ENCODE peak calls at places on chromosome 9, in nine cellular contexts. One of them, this sample, is unnamed.

GRCh38 chr9:21591221-21592062 is 109.3 kb upstream of the IFNE start:
- DNase-seq in Right ventricle myocardium inferior: no peak
- DNase-seq in RKO: peak
- DNase-seq in colonic mucosa: no peak
- DNase-seq in progenitor cell of endocrine pancreas: no peak
- DNase-seq in iPS DF 6.9: no peak
- DNase-seq in activated naive CD4-positive, alpha-beta T cell treated with anti-CD3 and anti-CD28 coated beads, Interleukin-2, amount 50 U/mL, for 16 hours: peak
- DNase-seq in neural crest cell: no peak
- DNase-seq in activated CD8-positive, alpha-beta T cell treated with anti-CD3 and anti-CD28 coated beads for 36 hours: peak
- DNase-seq in this sample: peak

GRCh38 chr9:131483319-131484050 is 19.2 kb upstream of the POMT1 start:
- DNase-seq in Right ventricle myocardium inferior: no peak
- DNase-seq in RKO: no peak
- DNase-seq in colonic mucosa: no peak
- DNase-seq in progenitor cell of endocrine pancreas: no peak
- DNase-seq in iPS DF 6.9: no peak
- DNase-seq in activated naive CD4-positive, alpha-beta T cell treated with anti-CD3 and anti-CD28 coated beads, Interleukin-2, amount 50 U/mL, for 16 hours: no peak
- DNase-seq in neural crest cell: no peak
- DNase-seq in activated CD8-positive, alpha-beta T cell treated with anti-CD3 and anti-CD28 coated beads for 36 hours: no peak
- DNase-seq in this sample: no peak

GRCh38 chr9:85484235-85484634 is 257.5 kb downstream of the AGTPBP1 start:
- DNase-seq in Right ventricle myocardium inferior: no peak
- DNase-seq in RKO: no peak
- DNase-seq in colonic mucosa: no peak
- DNase-seq in progenitor cell of endocrine pancreas: no peak
- DNase-seq in iPS DF 6.9: no peak
- DNase-seq in activated naive CD4-positive, alpha-beta T cell treated with anti-CD3 and anti-CD28 coated beads, Interleukin-2, amount 50 U/mL, for 16 hours: no peak
- DNase-seq in neural crest cell: no peak
- DNase-seq in activated CD8-positive, alpha-beta T cell treated with anti-CD3 and anti-CD28 coated beads for 36 hours: no peak
- DNase-seq in this sample: no peak

GRCh38 chr9:137590469-137591383 is at the start of gene ZMYND19:
- DNase-seq in Right ventricle myocardium inferior: peak
- DNase-seq in RKO: peak
- DNase-seq in colonic mucosa: peak
- DNase-seq in progenitor cell of endocrine pancreas: peak
- DNase-seq in iPS DF 6.9: no peak
- DNase-seq in activated naive CD4-positive, alpha-beta T cell treated with anti-CD3 and anti-CD28 coated beads, Interleukin-2, amount 50 U/mL, for 16 hours: peak
- DNase-seq in neural crest cell: peak
- DNase-seq in activated CD8-positive, alpha-beta T cell treated with anti-CD3 and anti-CD28 coated beads for 36 hours: peak
- DNase-seq in this sample: peak

GRCh38 chr9:127336086-127336485 is 60.9 kb upstream of the SLC2A8 start:
- DNase-seq in Right ventricle myocardium inferior: no peak
- DNase-seq in RKO: no peak
- DNase-seq in colonic mucosa: no peak
- DNase-seq in progenitor cell of endocrine pancreas: no peak
- DNase-seq in iPS DF 6.9: no peak
- DNase-seq in activated naive CD4-positive, alpha-beta T cell treated with anti-CD3 and anti-CD28 coated beads, Interleukin-2, amount 50 U/mL, for 16 hours: no peak
- DNase-seq in neural crest cell: no peak
- DNase-seq in activated CD8-positive, alpha-beta T cell treated with anti-CD3 and anti-CD28 coated beads for 36 hours: no peak
- DNase-seq in this sample: no peak

GRCh38 chr9:5553211-5553610 is 42.9 kb downstream of the PDCD1LG2 start:
- DNase-seq in Right ventricle myocardium inferior: no peak
- DNase-seq in RKO: no peak
- DNase-seq in colonic mucosa: no peak
- DNase-seq in progenitor cell of endocrine pancreas: no peak
- DNase-seq in iPS DF 6.9: no peak
- DNase-seq in activated naive CD4-positive, alpha-beta T cell treated with anti-CD3 and anti-CD28 coated beads, Interleukin-2, amount 50 U/mL, for 16 hours: no peak
- DNase-seq in neural crest cell: no peak
- DNase-seq in activated CD8-positive, alpha-beta T cell treated with anti-CD3 and anti-CD28 coated beads for 36 hours: no peak
- DNase-seq in this sample: no peak

GRCh38 chr9:4987996-4988421 is 2.9 kb downstream of the JAK2 start:
- DNase-seq in Right ventricle myocardium inferior: no peak
- DNase-seq in RKO: peak
- DNase-seq in colonic mucosa: peak
- DNase-seq in progenitor cell of endocrine pancreas: peak
- DNase-seq in iPS DF 6.9: peak
- DNase-seq in activated naive CD4-positive, alpha-beta T cell treated with anti-CD3 and anti-CD28 coated beads, Interleukin-2, amount 50 U/mL, for 16 hours: peak
- DNase-seq in neural crest cell: peak
- DNase-seq in activated CD8-positive, alpha-beta T cell treated with anti-CD3 and anti-CD28 coated beads for 36 hours: peak
- DNase-seq in this sample: peak

GRCh38 chr9:24817756-24818155 is 272.1 kb upstream of the IZUMO3 start:
- DNase-seq in Right ventricle myocardium inferior: no peak
- DNase-seq in RKO: no peak
- DNase-seq in colonic mucosa: no peak
- DNase-seq in progenitor cell of endocrine pancreas: no peak
- DNase-seq in iPS DF 6.9: no peak
- DNase-seq in activated naive CD4-positive, alpha-beta T cell treated with anti-CD3 and anti-CD28 coated beads, Interleukin-2, amount 50 U/mL, for 16 hours: no peak
- DNase-seq in neural crest cell: no peak
- DNase-seq in activated CD8-positive, alpha-beta T cell treated with anti-CD3 and anti-CD28 coated beads for 36 hours: no peak
- DNase-seq in this sample: no peak

GRCh38 chr9:116594552-116594951 is 92.6 kb upstream of the TRIM32 start:
- DNase-seq in Right ventricle myocardium inferior: no peak
- DNase-seq in RKO: peak
- DNase-seq in colonic mucosa: no peak
- DNase-seq in progenitor cell of endocrine pancreas: no peak
- DNase-seq in iPS DF 6.9: no peak
- DNase-seq in activated naive CD4-positive, alpha-beta T cell treated with anti-CD3 and anti-CD28 coated beads, Interleukin-2, amount 50 U/mL, for 16 hours: no peak
- DNase-seq in neural crest cell: no peak
- DNase-seq in activated CD8-positive, alpha-beta T cell treated with anti-CD3 and anti-CD28 coated beads for 36 hours: no peak
- DNase-seq in this sample: peak

GRCh38 chr9:73154760-73155159 is 3.1 kb downstream of the ANXA1 start:
- DNase-seq in Right ventricle myocardium inferior: no peak
- DNase-seq in RKO: no peak
- DNase-seq in colonic mucosa: no peak
- DNase-seq in progenitor cell of endocrine pancreas: no peak
- DNase-seq in iPS DF 6.9: no peak
- DNase-seq in activated naive CD4-positive, alpha-beta T cell treated with anti-CD3 and anti-CD28 coated beads, Interleukin-2, amount 50 U/mL, for 16 hours: no peak
- DNase-seq in neural crest cell: no peak
- DNase-seq in activated CD8-positive, alpha-beta T cell treated with anti-CD3 and anti-CD28 coated beads for 36 hours: peak
- DNase-seq in this sample: no peak

GRCh38 chr9:99881769-99882168 is 24.7 kb upstream of the STX17 start:
- DNase-seq in Right ventricle myocardium inferior: no peak
- DNase-seq in RKO: no peak
- DNase-seq in colonic mucosa: no peak
- DNase-seq in progenitor cell of endocrine pancreas: no peak
- DNase-seq in iPS DF 6.9: no peak
- DNase-seq in activated naive CD4-positive, alpha-beta T cell treated with anti-CD3 and anti-CD28 coated beads, Interleukin-2, amount 50 U/mL, for 16 hours: no peak
- DNase-seq in neural crest cell: no peak
- DNase-seq in activated CD8-positive, alpha-beta T cell treated with anti-CD3 and anti-CD28 coated beads for 36 hours: no peak
- DNase-seq in this sample: no peak

GRCh38 chr9:120619751-120620655 is 40.0 kb upstream of the CDK5RAP2 start:
- DNase-seq in Right ventricle myocardium inferior: no peak
- DNase-seq in RKO: peak
- DNase-seq in colonic mucosa: peak
- DNase-seq in progenitor cell of endocrine pancreas: peak
- DNase-seq in iPS DF 6.9: peak
- DNase-seq in activated naive CD4-positive, alpha-beta T cell treated with anti-CD3 and anti-CD28 coated beads, Interleukin-2, amount 50 U/mL, for 16 hours: peak
- DNase-seq in neural crest cell: peak
- DNase-seq in activated CD8-positive, alpha-beta T cell treated with anti-CD3 and anti-CD28 coated beads for 36 hours: peak
- DNase-seq in this sample: peak

GRCh38 chr9:33742519-33742918 is 52.8 kb upstream of the PRSS3 start:
- DNase-seq in Right ventricle myocardium inferior: no peak
- DNase-seq in RKO: no peak
- DNase-seq in colonic mucosa: no peak
- DNase-seq in progenitor cell of endocrine pancreas: no peak
- DNase-seq in iPS DF 6.9: no peak
- DNase-seq in activated naive CD4-positive, alpha-beta T cell treated with anti-CD3 and anti-CD28 coated beads, Interleukin-2, amount 50 U/mL, for 16 hours: no peak
- DNase-seq in neural crest cell: no peak
- DNase-seq in activated CD8-positive, alpha-beta T cell treated with anti-CD3 and anti-CD28 coated beads for 36 hours: no peak
- DNase-seq in this sample: peak

GRCh38 chr9:3473402-3473801 is 52.4 kb downstream of the RFX3 start:
- DNase-seq in Right ventricle myocardium inferior: no peak
- DNase-seq in RKO: no peak
- DNase-seq in colonic mucosa: no peak
- DNase-seq in progenitor cell of endocrine pancreas: no peak
- DNase-seq in iPS DF 6.9: no peak
- DNase-seq in activated naive CD4-positive, alpha-beta T cell treated with anti-CD3 and anti-CD28 coated beads, Interleukin-2, amount 50 U/mL, for 16 hours: no peak
- DNase-seq in neural crest cell: no peak
- DNase-seq in activated CD8-positive, alpha-beta T cell treated with anti-CD3 and anti-CD28 coated beads for 36 hours: no peak
- DNase-seq in this sample: no peak

GRCh38 chr9:3455088-3455487 is 70.7 kb downstream of the RFX3 start:
- DNase-seq in Right ventricle myocardium inferior: no peak
- DNase-seq in RKO: peak
- DNase-seq in colonic mucosa: no peak
- DNase-seq in progenitor cell of endocrine pancreas: no peak
- DNase-seq in iPS DF 6.9: no peak
- DNase-seq in activated naive CD4-positive, alpha-beta T cell treated with anti-CD3 and anti-CD28 coated beads, Interleukin-2, amount 50 U/mL, for 16 hours: no peak
- DNase-seq in neural crest cell: no peak
- DNase-seq in activated CD8-positive, alpha-beta T cell treated with anti-CD3 and anti-CD28 coated beads for 36 hours: no peak
- DNase-seq in this sample: no peak

GRCh38 chr9:79201641-79202040 is 370.1 kb upstream of the TLE4 start:
- DNase-seq in Right ventricle myocardium inferior: no peak
- DNase-seq in RKO: no peak
- DNase-seq in colonic mucosa: no peak
- DNase-seq in progenitor cell of endocrine pancreas: no peak
- DNase-seq in iPS DF 6.9: no peak
- DNase-seq in activated naive CD4-positive, alpha-beta T cell treated with anti-CD3 and anti-CD28 coated beads, Interleukin-2, amount 50 U/mL, for 16 hours: no peak
- DNase-seq in neural crest cell: no peak
- DNase-seq in activated CD8-positive, alpha-beta T cell treated with anti-CD3 and anti-CD28 coated beads for 36 hours: no peak
- DNase-seq in this sample: peak

GRCh38 chr9:76526026-76526425 is 67.0 kb downstream of the GCNT1 start:
- DNase-seq in Right ventricle myocardium inferior: no peak
- DNase-seq in RKO: no peak
- DNase-seq in colonic mucosa: no peak
- DNase-seq in progenitor cell of endocrine pancreas: no peak
- DNase-seq in iPS DF 6.9: no peak
- DNase-seq in activated naive CD4-positive, alpha-beta T cell treated with anti-CD3 and anti-CD28 coated beads, Interleukin-2, amount 50 U/mL, for 16 hours: no peak
- DNase-seq in neural crest cell: no peak
- DNase-seq in activated CD8-positive, alpha-beta T cell treated with anti-CD3 and anti-CD28 coated beads for 36 hours: no peak
- DNase-seq in this sample: peak

GRCh38 chr9:94627287-94627686 is 12.0 kb downstream of the FBP1 start:
- DNase-seq in Right ventricle myocardium inferior: no peak
- DNase-seq in RKO: no peak
- DNase-seq in colonic mucosa: no peak
- DNase-seq in progenitor cell of endocrine pancreas: no peak
- DNase-seq in iPS DF 6.9: no peak
- DNase-seq in activated naive CD4-positive, alpha-beta T cell treated with anti-CD3 and anti-CD28 coated beads, Interleukin-2, amount 50 U/mL, for 16 hours: no peak
- DNase-seq in neural crest cell: no peak
- DNase-seq in activated CD8-positive, alpha-beta T cell treated with anti-CD3 and anti-CD28 coated beads for 36 hours: no peak
- DNase-seq in this sample: no peak

GRCh38 chr9:96169488-96169887 is 132.5 kb downstream of the HSD17B3 start:
- DNase-seq in Right ventricle myocardium inferior: no peak
- DNase-seq in RKO: no peak
- DNase-seq in colonic mucosa: peak
- DNase-seq in progenitor cell of endocrine pancreas: peak
- DNase-seq in iPS DF 6.9: no peak
- DNase-seq in activated naive CD4-positive, alpha-beta T cell treated with anti-CD3 and anti-CD28 coated beads, Interleukin-2, amount 50 U/mL, for 16 hours: no peak
- DNase-seq in neural crest cell: peak
- DNase-seq in activated CD8-positive, alpha-beta T cell treated with anti-CD3 and anti-CD28 coated beads for 36 hours: no peak
- DNase-seq in this sample: peak

GRCh38 chr9:107471562-107471961 is 18.0 kb downstream of the KLF4 start:
- DNase-seq in Right ventricle myocardium inferior: no peak
- DNase-seq in RKO: no peak
- DNase-seq in colonic mucosa: no peak
- DNase-seq in progenitor cell of endocrine pancreas: no peak
- DNase-seq in iPS DF 6.9: no peak
- DNase-seq in activated naive CD4-positive, alpha-beta T cell treated with anti-CD3 and anti-CD28 coated beads, Interleukin-2, amount 50 U/mL, for 16 hours: no peak
- DNase-seq in neural crest cell: no peak
- DNase-seq in activated CD8-positive, alpha-beta T cell treated with anti-CD3 and anti-CD28 coated beads for 36 hours: no peak
- DNase-seq in this sample: no peak

GRCh38 chr9:134709512-134710270 is 68.1 kb downstream of the COL5A1 start:
- DNase-seq in Right ventricle myocardium inferior: peak
- DNase-seq in RKO: no peak
- DNase-seq in colonic mucosa: no peak
- DNase-seq in progenitor cell of endocrine pancreas: no peak
- DNase-seq in iPS DF 6.9: no peak
- DNase-seq in activated naive CD4-positive, alpha-beta T cell treated with anti-CD3 and anti-CD28 coated beads, Interleukin-2, amount 50 U/mL, for 16 hours: no peak
- DNase-seq in neural crest cell: no peak
- DNase-seq in activated CD8-positive, alpha-beta T cell treated with anti-CD3 and anti-CD28 coated beads for 36 hours: no peak
- DNase-seq in this sample: no peak

GRCh38 chr9:106953166-106953565 is 90.2 kb downstream of the ZNF462 start:
- DNase-seq in Right ventricle myocardium inferior: no peak
- DNase-seq in RKO: peak
- DNase-seq in colonic mucosa: no peak
- DNase-seq in progenitor cell of endocrine pancreas: no peak
- DNase-seq in iPS DF 6.9: no peak
- DNase-seq in activated naive CD4-positive, alpha-beta T cell treated with anti-CD3 and anti-CD28 coated beads, Interleukin-2, amount 50 U/mL, for 16 hours: no peak
- DNase-seq in neural crest cell: no peak
- DNase-seq in activated CD8-positive, alpha-beta T cell treated with anti-CD3 and anti-CD28 coated beads for 36 hours: no peak
- DNase-seq in this sample: no peak

GRCh38 chr9:126638571-126639132 is 24.9 kb downstream of the LMX1B start:
- DNase-seq in Right ventricle myocardium inferior: no peak
- DNase-seq in RKO: no peak
- DNase-seq in colonic mucosa: no peak
- DNase-seq in progenitor cell of endocrine pancreas: no peak
- DNase-seq in iPS DF 6.9: no peak
- DNase-seq in activated naive CD4-positive, alpha-beta T cell treated with anti-CD3 and anti-CD28 coated beads, Interleukin-2, amount 50 U/mL, for 16 hours: no peak
- DNase-seq in neural crest cell: no peak
- DNase-seq in activated CD8-positive, alpha-beta T cell treated with anti-CD3 and anti-CD28 coated beads for 36 hours: no peak
- DNase-seq in this sample: peak

GRCh38 chr9:95770653-95771131 is 104.8 kb upstream of the ERCC6L2 start:
- DNase-seq in Right ventricle myocardium inferior: no peak
- DNase-seq in RKO: no peak
- DNase-seq in colonic mucosa: no peak
- DNase-seq in progenitor cell of endocrine pancreas: no peak
- DNase-seq in iPS DF 6.9: no peak
- DNase-seq in activated naive CD4-positive, alpha-beta T cell treated with anti-CD3 and anti-CD28 coated beads, Interleukin-2, amount 50 U/mL, for 16 hours: no peak
- DNase-seq in neural crest cell: no peak
- DNase-seq in activated CD8-positive, alpha-beta T cell treated with anti-CD3 and anti-CD28 coated beads for 36 hours: no peak
- DNase-seq in this sample: no peak

GRCh38 chr9:74887041-74887980 is at the start of gene TRPM6:
- DNase-seq in Right ventricle myocardium inferior: peak
- DNase-seq in RKO: peak
- DNase-seq in colonic mucosa: peak
- DNase-seq in progenitor cell of endocrine pancreas: peak
- DNase-seq in iPS DF 6.9: no peak
- DNase-seq in activated naive CD4-positive, alpha-beta T cell treated with anti-CD3 and anti-CD28 coated beads, Interleukin-2, amount 50 U/mL, for 16 hours: peak
- DNase-seq in neural crest cell: peak
- DNase-seq in activated CD8-positive, alpha-beta T cell treated with anti-CD3 and anti-CD28 coated beads for 36 hours: peak
- DNase-seq in this sample: peak

GRCh38 chr9:19232830-19233194 is 2.3 kb downstream of the DENND4C start:
- DNase-seq in Right ventricle myocardium inferior: no peak
- DNase-seq in RKO: no peak
- DNase-seq in colonic mucosa: no peak
- DNase-seq in progenitor cell of endocrine pancreas: no peak
- DNase-seq in iPS DF 6.9: no peak
- DNase-seq in activated naive CD4-positive, alpha-beta T cell treated with anti-CD3 and anti-CD28 coated beads, Interleukin-2, amount 50 U/mL, for 16 hours: no peak
- DNase-seq in neural crest cell: no peak
- DNase-seq in activated CD8-positive, alpha-beta T cell treated with anti-CD3 and anti-CD28 coated beads for 36 hours: no peak
- DNase-seq in this sample: peak

GRCh38 chr9:126423022-126423708 is 96.5 kb downstream of the MVB12B start:
- DNase-seq in Right ventricle myocardium inferior: no peak
- DNase-seq in RKO: no peak
- DNase-seq in colonic mucosa: no peak
- DNase-seq in progenitor cell of endocrine pancreas: no peak
- DNase-seq in iPS DF 6.9: no peak
- DNase-seq in activated naive CD4-positive, alpha-beta T cell treated with anti-CD3 and anti-CD28 coated beads, Interleukin-2, amount 50 U/mL, for 16 hours: no peak
- DNase-seq in neural crest cell: no peak
- DNase-seq in activated CD8-positive, alpha-beta T cell treated with anti-CD3 and anti-CD28 coated beads for 36 hours: no peak
- DNase-seq in this sample: peak